ENCODE peak calls at places on chromosomes 13 and 19, in six cellular contexts. I, P, J, N, T and D are unnamed samples.

GRCh38 chr13:43755844-43756243 is 30.9 kb downstream of the ENOX1 start:
- DNase-seq in N (no peak), P (no peak), T (no peak), I (no peak), J (no peak), D (no peak)

GRCh38 chr13:95709101-95709500 is 32.2 kb downstream of the DNAJC3 start:
- DNase-seq in P (no peak), T (no peak), N (no peak), J (no peak), I (no peak), D (no peak)

GRCh38 chr13:44648392-44649117 is 72.4 kb upstream of the TSC22D1 start:
- DNase-seq in J (no peak), T (no peak), P (no peak), I (no peak), N (no peak), D (no peak)

GRCh38 chr13:94205896-94206295 is 273.6 kb downstream of the DCT start:
- DNase-seq in T (no peak), P (no peak), J (no peak), I (no peak), N (no peak), D (no peak)

GRCh38 chr13:21668665-21669599 is 1.9 kb upstream of the FGF9 start:
- DNase-seq in N (peak; percentile 63), I (no peak), T (peak; percentile 56), P (peak; percentile 66), J (peak; percentile 65), D (no peak)

GRCh38 chr13:30774214-30774730 is 38.9 kb downstream of the ALOX5AP start:
- DNase-seq in I (no peak), N (no peak), P (no peak), T (no peak), J (no peak), D (no peak)

GRCh38 chr19:50696065-50696425 is 23.6 kb downstream of the SHANK1 start:
- DNase-seq in J (no peak), T (no peak), N (no peak), I (no peak), P (no peak), D (no peak)

GRCh38 chr19:45402469-45403070 is 2.3 kb downstream of the PPP1R13L start:
- DNase-seq in I (no peak), J (peak; percentile 83), N (peak; percentile 79), P (no peak), T (peak; percentile 78), D (no peak)

GRCh38 chr19:9306443-9306842 is 3.2 kb downstream of the ZNF699 start:
- DNase-seq in P (no peak), T (no peak), N (no peak), I (no peak), J (no peak), D (no peak)

GRCh38 chr13:36559388-36559787 is 114.4 kb upstream of the SERTM1 start:
- DNase-seq in I (no peak), J (no peak), N (no peak), P (no peak), T (no peak), D (no peak)

GRCh38 chr19:6092329-6093286 is 17.7 kb downstream of the RFX2 start:
- DNase-seq in J (no peak), N (peak; percentile 91), I (peak; percentile 72), T (peak; percentile 80), P (peak; percentile 95), D (no peak)

GRCh38 chr13:76383671-76384461 is 502.3 kb downstream of the KCTD12 start:
- DNase-seq in N (no peak), P (no peak), T (no peak), I (peak; percentile 72), J (no peak), D (no peak)

GRCh38 chr13:90445179-90445578 is 902.3 kb upstream of the MIR17HG start:
- DNase-seq in T (no peak), I (peak; percentile 85), N (no peak), J (no peak), P (peak; percentile 39), D (no peak)

GRCh38 chr13:28117689-28118377 is 17.5 kb upstream of the FLT3 start:
- DNase-seq in J (no peak), T (no peak), N (no peak), I (no peak), P (peak; percentile 54), D (no peak)

GRCh38 chr13:98658131-98658530 is 81.2 kb upstream of the STK24 start:
- DNase-seq in I (no peak), N (no peak), J (no peak), P (no peak), T (no peak), D (no peak)

GRCh38 chr19:35226748-35227147 is 1.8 kb downstream of the FAM187B start:
- DNase-seq in I (no peak), J (no peak), T (no peak), P (no peak), N (peak; percentile 9), D (no peak)

GRCh38 chr13:93289842-93290241 is 63.2 kb downstream of the GPC6 start:
- DNase-seq in T (no peak), N (no peak), I (no peak), J (no peak), P (no peak), D (no peak)

GRCh38 chr19:42985588-42985987 is 40.7 kb downstream of the PSG11 start:
- DNase-seq in N (no peak), I (no peak), P (no peak), J (no peak), T (no peak), D (no peak)

GRCh38 chr19:33574824-33575223 is 46.9 kb upstream of the CHST8 start:
- DNase-seq in T (no peak), P (no peak), J (no peak), I (no peak), N (no peak), D (no peak)

GRCh38 chr13:100461309-100462035 is 127.1 kb downstream of the GGACT start:
- DNase-seq in J (no peak), P (no peak), N (no peak), I (no peak), T (no peak), D (no peak)

GRCh38 chr13:97627566-97627965 is 193.6 kb downstream of the RAP2A start:
- DNase-seq in J (no peak), P (peak; percentile 94), T (peak; percentile 54), N (no peak), I (peak; percentile 10), D (no peak)

GRCh38 chr13:114027826-114028225 is 54.0 kb upstream of the C13orf46 start:
- DNase-seq in J (no peak), I (no peak), T (no peak), N (no peak), P (no peak), D (no peak)

GRCh38 chr13:102250448-102250847 is 151.4 kb downstream of the FGF14 start:
- DNase-seq in I (no peak), N (no peak), T (no peak), P (no peak), J (no peak), D (no peak)

GRCh38 chr13:24512208-24513068 is at the start of gene PARP4:
- DNase-seq in P (peak; percentile 80), T (peak; percentile 76), I (peak; percentile 81), J (peak; percentile 84), N (peak; percentile 94), D (no peak)

GRCh38 chr13:66967825-66968597 is 262.1 kb downstream of the PCDH9 start:
- DNase-seq in T (no peak), J (no peak), I (no peak), P (no peak), N (no peak), D (no peak)

GRCh38 chr13:50589651-50590054 is 253.8 kb downstream of the DLEU7 start:
- DNase-seq in N (no peak), J (no peak), T (no peak), P (peak; percentile 48), I (peak; percentile 48), D (no peak)

GRCh38 chr13:113072370-113072769 is 33.2 kb upstream of the F7 start:
- DNase-seq in T (no peak), P (no peak), J (no peak), N (no peak), I (no peak), D (no peak)

DNA sequence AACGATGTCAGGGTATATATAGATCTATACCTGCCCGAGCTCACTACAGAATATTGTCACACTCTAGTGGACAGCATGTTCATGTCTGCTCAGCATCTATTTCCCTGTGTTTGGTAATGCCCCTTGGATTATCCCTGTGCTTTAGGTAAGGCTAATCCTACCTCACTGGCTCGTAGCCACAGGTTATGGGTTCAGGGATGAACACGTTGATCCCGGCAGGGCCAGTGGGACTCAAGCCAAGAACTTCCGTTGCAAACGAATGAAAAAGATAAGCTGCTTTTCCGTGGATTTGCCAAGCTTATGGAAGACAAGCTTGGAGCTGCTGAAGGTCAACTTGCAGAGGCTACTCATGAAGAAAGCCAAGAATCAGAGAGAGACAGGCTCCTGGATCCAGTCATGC is 400.0 kb upstream of the TSHZ3 start:
- DNase-seq in J (no peak), P (peak; percentile 26), N (no peak), T (no peak), I (no peak), D (no peak)
- TF ChIP-seq CTCF in J (no peak), P (no peak), N (no peak), T (no peak), I (no peak), D (no peak)

GRCh38 chr19:17680235-17680722 is 7.9 kb downstream of the UNC13A start:
- DNase-seq in T (peak; percentile 70), J (peak; percentile 80), I (peak; percentile 16), P (peak; percentile 84), N (peak; percentile 86), D (no peak)
- TF ChIP-seq CTCF in T (no peak), J (no peak), I (no peak), P (no peak), N (peak; percentile 15), D (peak; percentile 22)

DNA sequence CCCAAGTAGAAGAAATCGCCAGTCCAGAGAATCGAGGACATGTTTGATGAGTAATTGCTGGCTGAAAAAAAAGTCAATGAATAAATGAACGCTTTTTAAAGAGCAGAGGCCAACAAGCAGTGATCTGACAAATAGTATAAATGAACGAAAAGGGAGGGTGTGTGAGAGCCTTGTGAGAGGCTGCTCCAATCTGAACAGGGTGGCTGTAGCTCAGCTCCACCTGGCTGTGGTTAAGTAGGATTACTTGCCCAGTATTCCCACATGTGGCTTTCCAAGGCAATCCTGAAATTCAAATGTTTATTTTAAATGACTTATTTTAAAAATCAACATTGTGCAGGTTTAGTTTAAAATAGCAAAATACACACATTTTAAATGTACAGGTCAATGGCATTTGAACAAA is 117.0 kb downstream of the TSHZ3 start:
- DNase-seq in I (no peak), J (no peak), P (no peak), N (no peak), T (no peak), D (no peak)
- TF ChIP-seq CTCF in I (no peak), J (no peak), P (no peak), N (no peak), T (no peak), D (peak; percentile 54)

DNA sequence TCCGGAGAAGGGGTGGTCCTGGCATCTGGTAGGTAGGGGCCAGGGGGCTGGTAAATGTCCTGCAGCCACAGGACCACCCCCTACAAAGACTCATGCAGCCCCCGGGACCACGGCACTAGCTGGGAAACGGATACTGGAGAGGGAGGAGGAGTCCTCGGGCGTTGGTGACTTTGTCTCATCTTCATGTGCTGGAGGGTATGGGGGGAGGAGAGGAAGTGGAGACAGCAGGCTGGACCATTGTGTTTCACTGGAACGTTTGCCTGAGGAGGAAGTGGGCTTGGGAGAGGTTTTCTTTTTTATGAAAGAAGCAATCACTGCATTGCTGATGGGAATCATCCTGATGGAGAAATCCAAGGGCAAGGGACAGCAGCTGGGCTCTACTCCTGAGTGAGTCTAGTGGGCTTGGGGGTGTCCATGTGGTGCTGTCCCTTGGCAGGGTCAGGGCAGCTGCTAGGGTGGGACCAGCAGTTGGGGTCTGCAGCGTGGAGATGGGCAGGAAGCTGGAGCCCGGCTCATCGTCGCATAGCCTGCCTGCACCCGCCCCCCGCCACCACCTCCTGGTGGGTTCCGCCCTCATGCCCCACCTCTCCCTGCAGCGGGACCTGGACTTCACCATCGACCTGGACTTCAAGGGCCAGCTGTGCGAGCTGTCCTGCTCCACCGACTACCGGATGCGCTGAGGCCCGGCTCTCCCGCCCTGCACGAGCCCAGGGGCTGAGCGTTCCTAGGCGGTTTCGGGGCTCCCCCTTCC is 1.7 kb upstream of the ADM5 start:
- DNase-seq in P (peak; percentile 40), J (no peak), N (no peak), T (no peak), I (no peak), D (no peak)
- TF ChIP-seq CTCF in P (no peak), J (no peak), N (no peak), T (no peak), I (no peak), D (no peak)